ENCODE peak calls at places on chromosomes 13 and 19, in eight cellular contexts. E, M, G, Q, S, W, T and C are unnamed samples. For H3K4me1, the result is how much of the 10 kb centered on the place peaks cover.

GRCh38 chr13:34038326-34039068 is 220.5 kb downstream of the RFC3 start:
- DNase-seq in E (no peak), M (peak), G (no peak), Q (no peak), S (peak), W (no peak), T (no peak), C (no peak)

GRCh38 chr13:49308977-49309408 is 61.3 kb downstream of the CDADC1 start:
- DNase-seq in E (peak), M (no peak), G (peak), Q (no peak), S (no peak), W (no peak), T (no peak), C (no peak)

GRCh38 chr19:38073806-38074685 is 150.0 kb downstream of the DPF1 start:
- DNase-seq in E (peak), M (no peak), G (no peak), Q (no peak), S (no peak), W (peak), T (peak), C (no peak)

GRCh38 chr13:24747248-24748151 is 16.5 kb upstream of the RNF17 start:
- DNase-seq in E (no peak), M (no peak), G (peak), Q (no peak), S (no peak), W (peak), T (peak), C (no peak)

GRCh38 chr13:23724196-23724970 is 154.2 kb downstream of the TNFRSF19 start:
- DNase-seq in E (no peak), M (no peak), G (no peak), Q (no peak), S (no peak), W (peak), T (peak), C (no peak)

GRCh38 chr19:42132030-42132628 is at the start of gene POU2F2:
- DNase-seq in E (peak), M (peak), G (no peak), Q (peak), S (peak), W (peak), T (peak), C (peak)

GRCh38 chr13:28329395-28330158 is 165.4 kb downstream of the FLT1 start:
- DNase-seq in E (no peak), M (no peak), G (peak), Q (no peak), S (no peak), W (no peak), T (no peak), C (no peak)

GRCh38 chr13:72255908-72256307 is 388.9 kb upstream of the DACH1 start:
- DNase-seq in E (no peak), M (no peak), G (peak), Q (peak), S (no peak), W (peak), T (peak), C (no peak)

GRCh38 chr13:79541426-79542049 is 60.6 kb downstream of the NDFIP2 start:
- DNase-seq in E (no peak), M (peak), G (peak), Q (no peak), S (peak), W (peak), T (no peak), C (no peak)

GRCh38 chr19:38183227-38183914 is 40.7 kb downstream of the DPF1 start:
- DNase-seq in E (no peak), M (no peak), G (no peak), Q (no peak), S (no peak), W (peak), T (peak), C (no peak)

GRCh38 chr13:97627566-97627965 is 193.6 kb downstream of the RAP2A start:
- DNase-seq in E (no peak), M (no peak), G (no peak), Q (peak), S (no peak), W (peak), T (peak), C (no peak)

GRCh38 chr19:2391118-2391725 is 31.2 kb downstream of the TMPRSS9 start:
- DNase-seq in E (no peak), M (peak), G (peak), Q (peak), S (peak), W (peak), T (peak), C (no peak)

GRCh38 chr19:46901701-46902401 is 41.1 kb downstream of the ARHGAP35 start:
- DNase-seq in E (no peak), M (no peak), G (peak), Q (no peak), S (no peak), W (no peak), T (no peak), C (no peak)

GRCh38 chr19:46065486-46065885 is 24.7 kb upstream of the IGFL4 start:
- DNase-seq in E (no peak), M (no peak), G (no peak), Q (no peak), S (no peak), W (no peak), T (no peak), C (no peak)

GRCh38 chr19:43300876-43301765 is 31.8 kb upstream of the PSG9 start:
- DNase-seq in E (no peak), M (no peak), G (no peak), Q (no peak), S (no peak), W (no peak), T (no peak), C (no peak)

GRCh38 chr19:38671654-38672053 is 24.2 kb downstream of the ACTN4 start:
- DNase-seq in E (no peak), M (no peak), G (peak), Q (no peak), S (no peak), W (no peak), T (no peak), C (no peak)

GRCh38 chr13:21074601-21075302 is 13.4 kb upstream of the LATS2 start:
- DNase-seq in E (no peak), M (no peak), G (peak), Q (no peak), S (no peak), W (peak), T (no peak), C (no peak)

GRCh38 chr13:32475403-32475802 is 47.5 kb upstream of the N4BP2L1 start:
- DNase-seq in E (no peak), M (no peak), G (no peak), Q (no peak), S (no peak), W (no peak), T (no peak), C (no peak)

GRCh38 chr19:51903192-51903591 is 1.6 kb downstream of the ZNF649 start:
- DNase-seq in E (no peak), M (no peak), G (no peak), Q (no peak), S (no peak), W (peak), T (no peak), C (no peak)

GRCh38 chr13:98487016-98487415 is 89.9 kb downstream of the STK24 start:
- DNase-seq in E (no peak), M (no peak), G (no peak), Q (no peak), S (no peak), W (no peak), T (peak), C (no peak)

GRCh38 chr13:80877944-80878241 is 537.0 kb upstream of the SPRY2 start:
- DNase-seq in E (no peak), M (no peak), G (no peak), Q (no peak), S (no peak), W (no peak), T (no peak), C (no peak)

GRCh38 chr19:55687281-55688172 is 12.5 kb downstream of the EPN1 start:
- DNase-seq in E (peak), M (no peak), G (no peak), Q (peak), S (no peak), W (no peak), T (no peak), C (no peak)

GRCh38 chr13:98214008-98214643 is 37.1 kb upstream of the RNF113B start:
- DNase-seq in E (no peak), M (no peak), G (peak), Q (no peak), S (no peak), W (no peak), T (no peak), C (no peak)

GRCh38 chr19:15294591-15294990 is 37.7 kb downstream of the BRD4 start:
- DNase-seq in E (no peak), M (no peak), G (no peak), Q (no peak), S (no peak), W (no peak), T (no peak), C (no peak)

GRCh38 chr19:15292847-15293582 is 39.3 kb downstream of the BRD4 start:
- DNase-seq in E (no peak), M (no peak), G (peak), Q (no peak), S (peak), W (no peak), T (no peak), C (no peak)

GRCh38 chr19:15291666-15292065 is 40.7 kb downstream of the BRD4 start:
- DNase-seq in E (no peak), M (no peak), G (no peak), Q (no peak), S (no peak), W (no peak), T (no peak), C (no peak)

GRCh38 chr19:15292140-15292539 is 40.2 kb downstream of the BRD4 start:
- DNase-seq in E (no peak), M (no peak), G (no peak), Q (no peak), S (no peak), W (no peak), T (no peak), C (no peak)

DNA sequence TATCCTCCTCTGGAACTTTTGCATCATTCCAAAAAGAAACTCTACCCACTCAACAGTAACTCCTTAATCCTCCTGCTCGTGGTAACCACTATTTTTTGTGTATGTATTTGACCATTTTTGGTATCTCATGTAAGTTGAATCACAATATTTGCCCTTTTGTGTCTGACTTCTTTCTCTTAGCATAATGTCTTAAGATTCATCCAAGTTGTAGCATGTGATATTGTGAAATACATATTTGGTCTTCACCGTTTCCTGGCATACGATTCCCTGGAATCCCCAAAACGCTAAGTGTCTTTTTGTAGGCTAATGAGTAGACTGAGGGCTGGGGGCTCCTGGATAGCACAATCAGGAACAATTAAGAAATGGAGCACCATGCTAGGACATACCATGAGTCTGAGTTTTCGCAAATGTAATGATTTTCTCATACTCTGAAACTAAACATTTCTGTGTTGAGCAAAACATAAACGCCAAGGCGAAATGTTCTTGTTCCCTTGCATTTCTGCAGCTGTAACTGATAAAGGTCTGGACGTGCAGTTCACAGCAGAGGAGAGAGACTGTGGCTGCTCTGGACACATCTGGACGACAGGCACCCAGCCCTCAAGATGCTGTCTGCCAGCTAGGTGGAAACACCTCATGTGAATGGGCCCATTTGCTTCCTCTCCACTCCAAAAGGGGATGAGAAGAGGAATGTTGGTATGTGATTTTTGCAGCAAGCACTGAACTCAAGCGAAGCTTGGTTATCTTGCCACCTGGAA is 38.4 kb downstream of the BRD4 start:
- DNase-seq in E (no peak), M (no peak), G (no peak), Q (no peak), S (no peak), W (peak), T (no peak), C (no peak)
- H3K4me1 ChIP-seq in E (under half), M (half or more), G (under half), Q (under half), S (half or more), W (under half), T (under half), C (half or more)

GRCh38 chr19:48719263-48720171 is at the start of gene MAMSTR:
- DNase-seq in E (no peak), M (no peak), G (no peak), Q (no peak), S (no peak), W (no peak), T (no peak), C (no peak)
- H3K27ac ChIP-seq in E (peak), M (no peak), G (no peak), Q (no peak), S (peak), W (no peak), T (peak), C (peak)

GRCh38 chr13:99981115-99982020 is at the start of gene ZIC2:
- DNase-seq in E (peak), M (no peak), G (no peak), Q (no peak), S (no peak), W (peak), T (peak), C (no peak)
- H3K4me1 ChIP-seq in E (under half), M (under half), G (under half), Q (under half), S (under half), W (under half), T (under half), C (under half)

GRCh38 chr19:11096210-11096841 is 7.1 kb downstream of the LDLR start:
- DNase-seq in E (no peak), M (peak), G (peak), Q (no peak), S (no peak), W (no peak), T (no peak), C (no peak)
- H3K27ac ChIP-seq in E (peak), M (peak), G (peak), Q (peak), S (no peak), W (no peak), T (no peak), C (peak)

GRCh38 chr19:48634424-48635262 is 2.5 kb downstream of the DBP start:
- DNase-seq in E (peak), M (peak), G (peak), Q (peak), S (peak), W (peak), T (peak), C (peak)

GRCh38 chr19:48634036-48634342 is 3.2 kb downstream of the DBP start:
- DNase-seq in E (no peak), M (no peak), G (no peak), Q (no peak), S (no peak), W (no peak), T (no peak), C (no peak)

GRCh38 chr19:48633148-48634035 is 3.8 kb downstream of the DBP start:
- DNase-seq in E (no peak), M (no peak), G (no peak), Q (peak), S (no peak), W (no peak), T (peak), C (no peak)

GRCh38 chr19:48631254-48631653 is 5.9 kb downstream of the DBP start:
- DNase-seq in E (no peak), M (no peak), G (no peak), Q (no peak), S (no peak), W (no peak), T (peak), C (no peak)

GRCh38 chr19:48632692-48633147 is 4.5 kb downstream of the DBP start:
- DNase-seq in E (no peak), M (no peak), G (no peak), Q (no peak), S (no peak), W (no peak), T (peak), C (no peak)
- H3K4me1 ChIP-seq in E (under half), M (under half), G (under half), Q (under half), S (under half), W (under half), T (under half), C (under half)

GRCh38 chr13:89856512-89856911 is 1491.0 kb upstream of the MIR17HG start:
- DNase-seq in E (no peak), M (no peak), G (no peak), Q (no peak), S (no peak), W (peak), T (no peak), C (no peak)

GRCh38 chr13:89865331-89865833 is 1482.1 kb upstream of the MIR17HG start:
- DNase-seq in E (no peak), M (no peak), G (no peak), Q (no peak), S (no peak), W (no peak), T (no peak), C (no peak)

GRCh38 chr13:89862691-89863036 is 1484.8 kb upstream of the MIR17HG start:
- DNase-seq in E (no peak), M (no peak), G (peak), Q (no peak), S (no peak), W (no peak), T (no peak), C (no peak)

GRCh38 chr13:89857502-89857901 is 1490.0 kb upstream of the MIR17HG start:
- DNase-seq in E (no peak), M (no peak), G (no peak), Q (no peak), S (no peak), W (no peak), T (no peak), C (no peak)

GRCh38 chr13:89862011-89862690 is 1485.3 kb upstream of the MIR17HG start:
- DNase-seq in E (no peak), M (no peak), G (no peak), Q (no peak), S (no peak), W (no peak), T (no peak), C (no peak)
- H3K27ac ChIP-seq in E (no peak), M (no peak), G (peak), Q (no peak), S (no peak), W (no peak), T (no peak), C (no peak)